ENCODE peak calls at places on chromosome 2, in nine cellular contexts. J is psoas muscle; P is fibroblast of the aortic adventitia; Z is GM06990; U is Jurkat, Clone E6-1; F is tibial artery; D is cardiac fibroblast; E is coronary artery; X is fibroblast of mammary gland. G is an unnamed sample.

GRCh38 chr2:170717991-170718589 is 3.0 kb downstream of the SP5 start:
- DNase-seq in D (no peak), X (no peak), Z (no peak), E (no peak), J (no peak), U (no peak), F (no peak), P (no peak), G (no peak)

GRCh38 chr2:20093263-20094141 is 42.1 kb upstream of the LAPTM4A start:
- DNase-seq in F (no peak), J (peak; percentile 64), D (peak; percentile 89), U (no peak), E (no peak), X (peak; percentile 85), P (peak; percentile 88), Z (no peak), G (peak; percentile 88)

GRCh38 chr2:207230261-207231105 is 64.7 kb upstream of the KLF7 start:
- DNase-seq in X (no peak), J (no peak), E (no peak), P (no peak), U (peak; percentile 19), Z (no peak), D (peak; percentile 40), F (no peak), G (no peak)

GRCh38 chr2:28185881-28186280 is 206.8 kb upstream of the FOSL2 start:
- DNase-seq in U (no peak), E (no peak), F (no peak), X (peak; percentile 69), J (no peak), Z (no peak), D (peak; percentile 76), P (peak; percentile 43), G (peak; percentile 89)

GRCh38 chr2:42446503-42447271 is 47.1 kb downstream of the KCNG3 start:
- DNase-seq in P (no peak), J (no peak), F (no peak), E (no peak), D (no peak), Z (no peak), U (no peak), X (no peak), G (no peak)

GRCh38 chr2:235026137-235026536 is 74.3 kb downstream of the SH3BP4 start:
- DNase-seq in Z (no peak), U (no peak), E (no peak), J (no peak), F (no peak), X (peak; percentile 94), P (peak; percentile 90), D (peak; percentile 95), G (peak; percentile 84)

GRCh38 chr2:2325538-2325937 is 5.5 kb downstream of the MYT1L start:
- DNase-seq in D (no peak), X (no peak), E (no peak), F (no peak), U (no peak), P (no peak), J (no peak), Z (no peak), G (no peak)

GRCh38 chr2:179569834-179570233 is 291.6 kb downstream of the ZNF385B start:
- DNase-seq in Z (no peak), U (no peak), D (peak; percentile 79), F (no peak), X (peak; percentile 97), E (no peak), P (peak; percentile 72), J (no peak), G (peak; percentile 85)

GRCh38 chr2:238922435-238922834 is 74.5 kb downstream of the TWIST2 start:
- DNase-seq in X (no peak), P (no peak), J (no peak), E (no peak), Z (no peak), F (peak; percentile 62), U (no peak), D (no peak), G (no peak)

GRCh38 chr2:238925816-238926215 is 77.9 kb downstream of the TWIST2 start:
- DNase-seq in D (no peak), X (no peak), J (no peak), F (peak; percentile 61), U (no peak), E (no peak), P (no peak), Z (no peak), G (no peak)

GRCh38 chr2:238924032-238924431 is 76.1 kb downstream of the TWIST2 start:
- DNase-seq in E (no peak), P (no peak), Z (no peak), D (no peak), F (no peak), U (no peak), X (no peak), J (no peak), G (no peak)

GRCh38 chr2:238925281-238925680 is 77.4 kb downstream of the TWIST2 start:
- DNase-seq in D (no peak), U (no peak), P (no peak), E (no peak), Z (no peak), F (peak; percentile 34), J (no peak), X (no peak), G (no peak)

DNA sequence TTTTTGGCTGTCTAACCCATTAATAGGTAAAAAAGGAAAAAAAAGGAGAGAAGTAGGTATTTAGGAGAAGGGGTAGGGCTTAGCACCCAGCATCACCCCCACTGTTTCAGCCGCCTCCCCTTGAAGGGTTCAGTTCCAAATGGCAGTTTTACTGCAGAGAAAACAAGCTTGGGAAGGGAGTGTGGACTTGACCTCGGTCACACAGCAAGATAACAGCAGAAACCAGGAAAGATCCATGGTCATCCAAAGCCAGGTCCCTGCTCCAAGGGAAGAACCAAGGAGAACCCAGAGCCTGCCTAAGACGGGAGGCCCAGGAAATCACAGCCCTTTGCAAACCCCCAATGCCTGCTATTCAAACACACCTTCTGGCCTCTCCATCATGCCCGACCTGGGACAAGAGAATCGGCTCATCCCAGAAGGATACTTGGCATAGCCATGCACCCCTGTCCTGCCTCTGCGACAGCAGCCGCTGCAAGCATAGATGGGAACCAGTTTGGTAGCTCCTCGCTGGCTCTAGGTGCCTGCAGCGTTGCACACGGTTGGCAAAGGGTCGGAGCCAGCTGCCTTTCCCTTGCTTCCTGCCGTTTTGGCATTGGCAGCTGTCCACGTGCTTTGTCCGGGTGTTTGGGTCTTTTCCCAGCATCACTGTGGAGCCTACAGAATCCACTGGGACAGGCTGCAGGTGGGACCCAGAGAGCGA is 76.8 kb downstream of the TWIST2 start:
- DNase-seq in P (no peak), D (no peak), Z (no peak), U (no peak), J (no peak), E (no peak), X (no peak), F (peak; percentile 50), G (no peak)
- H3K4me3 ChIP-seq in P (no peak overlapping the region), D (no peak overlapping the region), Z (no peak overlapping the region), U (no peak overlapping the region), J (no peak overlapping the region), E (no peak overlapping the region), X (no peak overlapping the region), F (no peak overlapping the region), G (no peak overlapping the region)

GRCh38 chr2:11647834-11648600 is 22.0 kb downstream of the NTSR2 start:
- DNase-seq in Z (no peak), D (peak; percentile 26), E (no peak), U (no peak), P (peak; percentile 8), J (no peak), F (no peak), X (peak; percentile 7), G (peak; percentile 56)

GRCh38 chr2:11646530-11646929 is 23.5 kb downstream of the NTSR2 start:
- DNase-seq in E (no peak), P (no peak), F (no peak), D (no peak), U (no peak), J (no peak), Z (no peak), X (no peak), G (no peak)

GRCh38 chr2:11642972-11643371 is 27.0 kb downstream of the NTSR2 start:
- DNase-seq in F (no peak), E (no peak), Z (no peak), X (no peak), U (no peak), J (no peak), P (no peak), D (no peak), G (no peak)

GRCh38 chr2:11640132-11640531 is 29.9 kb downstream of the NTSR2 start:
- DNase-seq in P (no peak), Z (no peak), J (no peak), F (no peak), U (no peak), D (no peak), E (no peak), X (no peak), G (no peak)

DNA sequence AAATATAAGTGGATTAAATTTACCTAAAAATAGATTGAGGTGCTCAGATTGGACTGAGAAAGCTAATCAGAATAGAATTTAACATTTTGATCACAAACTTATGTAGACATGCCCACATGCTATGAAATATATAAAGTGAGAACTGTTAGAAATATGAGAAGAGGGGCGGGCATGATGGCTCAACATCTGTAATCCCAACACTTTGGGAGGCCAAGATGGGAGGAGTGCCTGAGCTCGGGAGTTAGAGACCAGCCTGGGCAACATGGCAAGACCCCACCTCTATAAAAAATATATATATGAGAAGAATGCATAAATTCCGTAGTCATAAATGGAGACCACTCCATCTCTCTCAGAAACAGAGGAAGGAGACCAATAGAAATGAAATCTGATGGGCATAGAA is 25.7 kb downstream of the NTSR2 start:
- DNase-seq in D (no peak), J (no peak), E (no peak), U (no peak), Z (no peak), F (no peak), X (no peak), P (no peak), G (no peak)
- H3K4me3 ChIP-seq in D (no peak overlapping the region), J (no peak overlapping the region), E (no peak overlapping the region), U (no peak overlapping the region), Z (no peak overlapping the region), F (no peak overlapping the region), X (no peak overlapping the region), P (no peak overlapping the region), G (no peak overlapping the region)

DNA sequence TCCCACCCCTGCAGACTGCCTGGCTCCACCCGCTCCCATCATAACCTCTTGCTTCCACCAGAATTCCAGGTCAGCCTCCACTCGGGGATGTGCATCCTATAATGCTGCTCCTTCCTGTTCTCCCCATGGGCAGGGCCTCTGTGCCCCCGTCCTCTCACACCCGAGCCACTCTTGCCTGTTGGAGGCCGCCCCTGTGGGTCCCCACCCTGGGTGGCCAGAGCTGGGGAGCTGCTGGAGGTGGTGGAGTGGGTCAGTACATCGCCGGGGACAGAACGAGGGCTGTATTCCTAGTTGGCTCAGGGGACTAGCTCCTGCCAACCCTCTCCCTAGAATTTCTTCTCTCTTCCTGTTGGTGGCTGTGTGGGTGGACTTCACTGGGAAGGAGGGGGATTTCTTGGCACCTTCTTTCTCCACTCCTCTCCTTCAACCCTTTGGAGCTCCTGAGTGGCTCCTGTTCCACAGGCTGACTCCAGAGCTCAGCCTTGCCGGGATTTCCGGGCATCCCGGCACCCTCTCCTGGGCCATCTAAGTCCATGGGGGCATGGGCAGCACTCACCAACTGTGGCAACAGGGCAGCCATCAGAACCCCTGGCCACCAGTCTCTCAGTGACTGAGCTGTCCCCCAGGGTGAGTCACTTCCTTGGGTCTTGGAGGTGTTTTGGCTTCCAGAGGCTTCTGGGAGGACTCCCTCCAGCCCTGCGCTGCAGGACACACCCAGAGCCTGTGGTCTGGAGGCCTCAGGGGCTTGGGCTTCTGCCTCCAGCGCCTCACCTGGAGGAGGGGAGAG is 88.2 kb upstream of the MCFD2 start:
- DNase-seq in Z (no peak), U (no peak), E (no peak), J (no peak), P (no peak), F (peak; percentile 87), X (no peak), D (peak; percentile 35), G (no peak)
- H3K4me3 ChIP-seq in Z (no peak overlapping the region), U (no peak overlapping the region), E (no peak overlapping the region), J (no peak overlapping the region), P (no peak overlapping the region), F (no peak overlapping the region), X (no peak overlapping the region), D (no peak overlapping the region), G (no peak overlapping the region)

GRCh38 chr2:176152350-176153181 is 1.2 kb downstream of the HOXD4 start:
- DNase-seq in X (no peak), U (no peak), F (no peak), E (no peak), Z (no peak), P (no peak), D (no peak), J (no peak), G (no peak)
- H3K4me3 ChIP-seq in X (peak overlapping the region; percentile 41), U (no peak overlapping the region), F (no peak overlapping the region), E (no peak overlapping the region), Z (no peak overlapping the region), P (peak overlapping the region; percentile 9), D (no peak overlapping the region), J (no peak overlapping the region), G (no peak overlapping the region)